ENCODE peak calls at places on chromosomes 2 and 18, in eight cellular contexts. K is heart left ventricle; G is heart right ventricle; S is kidney; Q is K562; I is CD8-positive, alpha-beta T cell; V is body of pancreas; E is prostate gland. B is an unnamed sample.

GRCh38 chr18:23277399-23277798 is 142.1 kb downstream of the CABLES1 start:
- DNase-seq in K (no peak), G (no peak), S (no peak), E (no peak), I (no peak), Q (no peak), V (no peak), B (no peak)

GRCh38 chr18:26458526-26459232 is 89.7 kb downstream of the KCTD1 start:
- DNase-seq in K (no peak), E (no peak), S (no peak), I (no peak), V (no peak), Q (no peak), G (no peak), B (no peak)

GRCh38 chr18:39188278-39188677 is 1622.7 kb upstream of the CELF4 start:
- DNase-seq in S (no peak), E (no peak), I (no peak), G (no peak), K (no peak), V (no peak), Q (no peak), B (no peak)

GRCh38 chr18:7684966-7685365 is 117.8 kb downstream of the PTPRM start:
- DNase-seq in I (no peak), V (no peak), Q (no peak), E (no peak), S (no peak), K (no peak), G (no peak), B (no peak)

GRCh38 chr18:39701071-39701783 is 2135.6 kb upstream of the CELF4 start:
- DNase-seq in Q (no peak), G (no peak), S (no peak), V (no peak), E (no peak), K (no peak), I (no peak), B (no peak)

GRCh38 chr2:136114392-136114791 is 3.6 kb downstream of the CXCR4 start:
- DNase-seq in S (no peak), K (no peak), Q (no peak), E (no peak), V (no peak), G (no peak), I (no peak), B (no peak)

GRCh38 chr2:8754056-8754790 is 72.4 kb downstream of the ID2 start:
- DNase-seq in V (peak), K (no peak), S (no peak), G (no peak), I (no peak), E (no peak), Q (no peak), B (no peak)

GRCh38 chr2:195613922-195614321 is 43.1 kb upstream of the SLC39A10 start:
- DNase-seq in S (no peak), I (no peak), V (no peak), G (no peak), E (no peak), K (no peak), Q (peak), B (no peak)

GRCh38 chr2:112805542-112805941 is 21.2 kb upstream of the IL1A start:
- DNase-seq in K (no peak), I (no peak), V (no peak), E (no peak), G (no peak), Q (no peak), S (no peak), B (no peak)

GRCh38 chr2:61993422-61994024 is 88.0 kb downstream of the COMMD1 start:
- DNase-seq in S (no peak), K (peak), Q (peak), V (peak), E (no peak), I (peak), G (peak), B (no peak)

GRCh38 chr18:34695300-34695699 is 14.8 kb upstream of the DTNA start:
- DNase-seq in G (no peak), E (no peak), Q (no peak), V (no peak), K (no peak), S (no peak), I (no peak), B (no peak)

GRCh38 chr2:112821682-112822081 is 14.9 kb downstream of the IL1B start:
- DNase-seq in Q (no peak), E (no peak), V (no peak), G (no peak), K (no peak), I (no peak), S (no peak), B (no peak)

GRCh38 chr2:224210495-224211472 is 171.7 kb upstream of the SERPINE2 start:
- DNase-seq in E (no peak), G (no peak), Q (no peak), V (no peak), S (no peak), I (no peak), K (no peak), B (no peak)

GRCh38 chr2:74535440-74535965 is 5.8 kb downstream of the HTRA2 start:
- DNase-seq in V (no peak), G (no peak), E (no peak), K (no peak), S (peak), Q (no peak), I (no peak), B (no peak)

GRCh38 chr2:37366773-37367172 is 22.3 kb downstream of the QPCT start:
- DNase-seq in S (no peak), I (no peak), Q (no peak), E (no peak), V (no peak), K (no peak), G (no peak), B (no peak)

GRCh38 chr2:150548527-150548926 is 61.1 kb upstream of the RND3 start:
- DNase-seq in S (no peak), I (no peak), G (no peak), Q (peak), K (no peak), E (no peak), V (no peak), B (no peak)

GRCh38 chr2:238985036-238985729 is 137.3 kb downstream of the TWIST2 start:
- DNase-seq in V (no peak), G (no peak), Q (no peak), I (no peak), K (no peak), S (no peak), E (no peak), B (no peak)

GRCh38 chr2:234643407-234643806 is 146.5 kb upstream of the ARL4C start:
- DNase-seq in V (no peak), S (no peak), G (no peak), E (no peak), K (no peak), I (no peak), Q (no peak), B (no peak)

GRCh38 chr2:190837991-190838390 is 42.6 kb upstream of the GLS start:
- DNase-seq in Q (no peak), G (no peak), V (no peak), S (no peak), K (no peak), I (no peak), E (no peak), B (no peak)

GRCh38 chr2:202848813-202849212 is 22.8 kb downstream of the ICA1L start:
- DNase-seq in K (no peak), E (no peak), V (peak), G (no peak), S (no peak), Q (peak), I (peak), B (no peak)

GRCh38 chr2:202842690-202843089 is 28.9 kb downstream of the ICA1L start:
- DNase-seq in K (no peak), G (no peak), V (no peak), E (no peak), Q (no peak), I (no peak), S (no peak), B (no peak)

GRCh38 chr2:202847693-202848524 is 23.7 kb downstream of the ICA1L start:
- DNase-seq in K (no peak), Q (no peak), S (no peak), G (no peak), I (no peak), V (no peak), E (no peak), B (no peak)
- H3K27ac ChIP-seq in K (no peak), Q (no peak), S (no peak), G (no peak), I (no peak), V (no peak), E (no peak), B (no peak)

DNA sequence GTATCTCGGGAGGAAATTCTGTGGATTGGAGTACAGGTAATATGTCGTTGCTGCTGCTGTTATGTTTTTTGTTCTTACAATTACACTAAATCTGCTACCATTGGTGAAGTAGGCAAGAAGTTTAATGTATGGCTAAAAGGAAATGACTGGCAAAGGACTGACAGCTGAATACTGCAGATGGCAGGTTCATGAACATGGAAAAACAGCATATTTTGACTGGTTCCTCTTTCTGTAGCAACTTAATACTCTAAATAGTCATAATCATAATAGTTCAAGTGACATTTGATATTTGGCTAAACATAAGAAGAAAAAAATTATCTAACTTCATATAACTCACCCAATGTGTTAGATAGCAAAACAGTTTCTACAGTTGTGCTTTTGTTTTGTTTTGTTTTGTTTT is 84.5 kb upstream of the PGAP1 start:
- DNase-seq in G (no peak), V (no peak), E (no peak), Q (no peak), K (no peak), S (no peak), I (no peak), B (no peak)
- H3K27ac ChIP-seq in G (no peak), V (no peak), E (no peak), Q (no peak), K (no peak), S (no peak), I (no peak), B (no peak)

DNA sequence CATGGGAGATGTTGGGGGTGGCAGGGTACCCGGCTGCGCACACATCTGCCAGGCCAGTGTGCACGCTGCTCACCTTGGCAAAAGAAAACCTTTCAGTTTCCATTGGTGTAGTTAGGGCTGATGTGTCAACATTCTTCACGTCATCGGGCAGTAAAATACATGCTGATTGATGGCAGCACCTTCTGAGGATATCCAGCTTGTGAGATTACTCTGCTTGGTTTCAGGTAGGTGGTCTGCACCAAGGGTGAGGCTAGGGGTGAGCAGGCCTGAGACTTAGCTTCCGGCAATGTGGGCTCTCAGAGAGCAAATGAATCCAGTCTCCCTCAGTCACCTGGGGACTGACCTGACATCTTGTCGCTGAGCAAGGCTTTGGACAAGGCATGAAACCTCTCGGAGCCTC is 19.3 kb upstream of the ACKR3 start:
- DNase-seq in Q (no peak), V (no peak), G (no peak), K (no peak), I (no peak), S (no peak), E (no peak), B (no peak)
- H3K27ac ChIP-seq in Q (no peak), V (no peak), G (no peak), K (no peak), I (no peak), S (no peak), E (no peak), B (no peak)

GRCh38 chr2:15939556-15939853 is 845 bp upstream of the MYCN start:
- DNase-seq in S (peak), K (peak), Q (peak), G (no peak), V (peak), E (peak), I (no peak), B (peak)
- H3K27ac ChIP-seq in S (no peak), K (no peak), Q (no peak), G (no peak), V (no peak), E (no peak), I (no peak), B (no peak)

GRCh38 chr2:104523921-104524320 is 330.0 kb upstream of the POU3F3 start:
- DNase-seq in Q (no peak), S (no peak), K (no peak), E (no peak), G (no peak), V (no peak), I (no peak), B (no peak)

DNA sequence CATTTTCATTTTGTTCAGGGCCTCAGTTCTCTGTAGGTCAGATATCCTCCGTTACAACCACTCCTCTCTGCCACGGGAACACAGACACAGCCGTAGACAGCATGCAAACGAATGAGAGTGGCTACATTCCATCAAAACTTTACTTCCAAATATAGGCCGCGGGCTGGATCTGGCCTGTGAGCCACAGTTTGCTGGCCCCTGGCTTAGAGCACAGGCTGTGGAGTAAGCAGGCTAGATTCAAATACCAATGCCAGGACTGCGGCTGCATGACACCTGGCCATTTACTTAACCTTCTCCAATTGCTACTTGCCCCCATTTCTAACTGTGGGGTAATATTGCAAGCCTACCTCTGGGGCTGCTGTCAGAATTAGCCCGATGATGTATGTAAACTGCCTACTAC is 325.8 kb upstream of the POU3F3 start:
- DNase-seq in Q (no peak), V (peak), G (no peak), K (no peak), E (no peak), S (no peak), I (no peak), B (no peak)
- H3K27ac ChIP-seq in Q (no peak), V (no peak), G (no peak), K (no peak), E (no peak), S (no peak), I (no peak), B (no peak)

GRCh38 chr2:215693999-215694356 is 258.1 kb upstream of the FN1 start:
- DNase-seq in V (no peak), I (no peak), Q (no peak), G (no peak), K (no peak), S (no peak), E (no peak), B (no peak)
- H3K27ac ChIP-seq in V (no peak), I (no peak), Q (no peak), G (no peak), K (no peak), S (no peak), E (no peak), B (no peak)